ENCODE peak calls at places on chromosomes 4 and X, in nine cellular contexts. One of them, this sample, is unnamed.

GRCh38 chr4:151681085-151681484 is 79.7 kb downstream of the GATB start:
- DNase-seq in psoas muscle: no peak
- DNase-seq in GM12865: no peak
- DNase-seq in NCI-H524 treated with DMSO at 0.1 percent for 48 hours: no peak
- DNase-seq in ELR: no peak
- DNase-seq in H9: no peak
- DNase-seq in endothelial cell: no peak
- DNase-seq in SK-N-SH: no peak
- DNase-seq in immature natural killer cell: no peak
- DNase-seq in this sample: no peak

GRCh38 chr4:94889523-94889922 is 131.8 kb downstream of the BMPR1B start:
- DNase-seq in ELR: no peak
- DNase-seq in immature natural killer cell: no peak
- DNase-seq in psoas muscle: no peak
- DNase-seq in GM12865: no peak
- DNase-seq in NCI-H524 treated with DMSO at 0.1 percent for 48 hours: no peak
- DNase-seq in endothelial cell: no peak
- DNase-seq in H9: no peak
- DNase-seq in SK-N-SH: no peak
- DNase-seq in this sample: no peak

GRCh38 chrX:71224969-71225368 is 1.9 kb downstream of the GJB1 start:
- DNase-seq in GM12865: no peak
- DNase-seq in immature natural killer cell: no peak
- DNase-seq in psoas muscle: no peak
- DNase-seq in SK-N-SH: no peak
- DNase-seq in NCI-H524 treated with DMSO at 0.1 percent for 48 hours: no peak
- DNase-seq in endothelial cell: no peak
- DNase-seq in ELR: no peak
- DNase-seq in H9: no peak
- DNase-seq in this sample: no peak

GRCh38 chr4:5953003-5953951 is 60.4 kb upstream of the CRMP1 start:
- DNase-seq in NCI-H524 treated with DMSO at 0.1 percent for 48 hours: no peak
- DNase-seq in endothelial cell: no peak
- DNase-seq in GM12865: no peak
- DNase-seq in ELR: no peak
- DNase-seq in immature natural killer cell: no peak
- DNase-seq in H9: peak; percentile 23
- DNase-seq in psoas muscle: no peak
- DNase-seq in SK-N-SH: no peak
- DNase-seq in this sample: no peak

GRCh38 chrX:18898091-18898490 is 85.8 kb downstream of the PHKA2 start:
- DNase-seq in immature natural killer cell: no peak
- DNase-seq in NCI-H524 treated with DMSO at 0.1 percent for 48 hours: no peak
- DNase-seq in ELR: no peak
- DNase-seq in GM12865: no peak
- DNase-seq in psoas muscle: no peak
- DNase-seq in H9: no peak
- DNase-seq in SK-N-SH: no peak
- DNase-seq in endothelial cell: no peak
- DNase-seq in this sample: no peak

GRCh38 chr4:105808459-105809041 is 86.7 kb upstream of the NPNT start:
- DNase-seq in psoas muscle: no peak
- DNase-seq in GM12865: no peak
- DNase-seq in NCI-H524 treated with DMSO at 0.1 percent for 48 hours: no peak
- DNase-seq in endothelial cell: no peak
- DNase-seq in ELR: peak; percentile 56
- DNase-seq in immature natural killer cell: no peak
- DNase-seq in H9: no peak
- DNase-seq in SK-N-SH: peak; percentile 13
- DNase-seq in this sample: no peak

GRCh38 chr4:151692821-151693504 is 67.8 kb downstream of the GATB start:
- DNase-seq in endothelial cell: no peak
- DNase-seq in NCI-H524 treated with DMSO at 0.1 percent for 48 hours: no peak
- DNase-seq in ELR: no peak
- DNase-seq in H9: no peak
- DNase-seq in immature natural killer cell: no peak
- DNase-seq in SK-N-SH: no peak
- DNase-seq in GM12865: no peak
- DNase-seq in psoas muscle: no peak
- DNase-seq in this sample: no peak

GRCh38 chr4:6655924-6656323 is 15.4 kb downstream of the MRFAP1 start:
- DNase-seq in GM12865: no peak
- DNase-seq in immature natural killer cell: no peak
- DNase-seq in endothelial cell: no peak
- DNase-seq in SK-N-SH: no peak
- DNase-seq in NCI-H524 treated with DMSO at 0.1 percent for 48 hours: no peak
- DNase-seq in H9: no peak
- DNase-seq in psoas muscle: no peak
- DNase-seq in ELR: no peak
- DNase-seq in this sample: no peak

GRCh38 chr4:146932111-146932510 is 13.6 kb downstream of the TTC29 start:
- DNase-seq in SK-N-SH: no peak
- DNase-seq in GM12865: no peak
- DNase-seq in NCI-H524 treated with DMSO at 0.1 percent for 48 hours: no peak
- DNase-seq in H9: no peak
- DNase-seq in psoas muscle: no peak
- DNase-seq in endothelial cell: no peak
- DNase-seq in immature natural killer cell: no peak
- DNase-seq in ELR: peak; percentile 69
- DNase-seq in this sample: no peak

GRCh38 chrX:47143894-47144625 is 442 bp downstream of the NDUFB11 start:
- DNase-seq in H9: no peak
- DNase-seq in NCI-H524 treated with DMSO at 0.1 percent for 48 hours: no peak
- DNase-seq in psoas muscle: peak; percentile 42
- DNase-seq in immature natural killer cell: no peak
- DNase-seq in SK-N-SH: peak; percentile 72
- DNase-seq in GM12865: peak; percentile 61
- DNase-seq in endothelial cell: peak; percentile 8
- DNase-seq in ELR: peak; percentile 58
- DNase-seq in this sample: peak; percentile 65

GRCh38 chrX:102651968-102652744 is 873 bp downstream of the GPRASP1 start:
- DNase-seq in immature natural killer cell: peak; percentile 22
- DNase-seq in H9: no peak
- DNase-seq in NCI-H524 treated with DMSO at 0.1 percent for 48 hours: no peak
- DNase-seq in psoas muscle: no peak
- DNase-seq in SK-N-SH: peak; percentile 52
- DNase-seq in GM12865: no peak
- DNase-seq in endothelial cell: peak; percentile 20
- DNase-seq in ELR: peak; percentile 62
- DNase-seq in this sample: no peak

GRCh38 chr4:151455212-151455611 is 46.2 kb downstream of the FHIP1A start:
- DNase-seq in endothelial cell: no peak
- DNase-seq in GM12865: no peak
- DNase-seq in NCI-H524 treated with DMSO at 0.1 percent for 48 hours: no peak
- DNase-seq in H9: no peak
- DNase-seq in SK-N-SH: no peak
- DNase-seq in ELR: no peak
- DNase-seq in immature natural killer cell: no peak
- DNase-seq in psoas muscle: no peak
- DNase-seq in this sample: no peak

GRCh38 chr4:175386776-175387507 is 425.1 kb downstream of the GPM6A start:
- DNase-seq in immature natural killer cell: no peak
- DNase-seq in H9: peak; percentile 56
- DNase-seq in SK-N-SH: no peak
- DNase-seq in GM12865: peak; percentile 13
- DNase-seq in endothelial cell: no peak
- DNase-seq in NCI-H524 treated with DMSO at 0.1 percent for 48 hours: peak; percentile 53
- DNase-seq in ELR: no peak
- DNase-seq in psoas muscle: no peak
- DNase-seq in this sample: no peak

GRCh38 chrX:111168314-111168713 is 72.3 kb downstream of the PAK3 start:
- DNase-seq in H9: peak; percentile 29
- DNase-seq in GM12865: peak; percentile 31
- DNase-seq in endothelial cell: peak; percentile 7
- DNase-seq in SK-N-SH: peak; percentile 3
- DNase-seq in psoas muscle: no peak
- DNase-seq in NCI-H524 treated with DMSO at 0.1 percent for 48 hours: peak; percentile 25
- DNase-seq in immature natural killer cell: no peak
- DNase-seq in ELR: peak; percentile 26
- DNase-seq in this sample: no peak

GRCh38 chr4:112519689-112520597 is 4.0 kb upstream of the NEUROG2 start:
- DNase-seq in GM12865: peak; percentile 48
- DNase-seq in immature natural killer cell: no peak
- DNase-seq in NCI-H524 treated with DMSO at 0.1 percent for 48 hours: no peak
- DNase-seq in endothelial cell: no peak
- DNase-seq in H9: peak; percentile 75
- DNase-seq in SK-N-SH: peak; percentile 35
- DNase-seq in ELR: no peak
- DNase-seq in psoas muscle: no peak
- DNase-seq in this sample: no peak

GRCh38 chr4:2357821-2358745 is 60.4 kb downstream of the ZFYVE28 start:
- DNase-seq in H9: no peak
- DNase-seq in GM12865: no peak
- DNase-seq in endothelial cell: no peak
- DNase-seq in ELR: no peak
- DNase-seq in immature natural killer cell: no peak
- DNase-seq in psoas muscle: no peak
- DNase-seq in NCI-H524 treated with DMSO at 0.1 percent for 48 hours: no peak
- DNase-seq in SK-N-SH: peak; percentile 12
- DNase-seq in this sample: peak; percentile 30

GRCh38 chrX:153343674-153344073 is 9.7 kb downstream of the ZNF275 start:
- DNase-seq in ELR: no peak
- DNase-seq in immature natural killer cell: no peak
- DNase-seq in psoas muscle: no peak
- DNase-seq in GM12865: no peak
- DNase-seq in SK-N-SH: no peak
- DNase-seq in endothelial cell: no peak
- DNase-seq in NCI-H524 treated with DMSO at 0.1 percent for 48 hours: no peak
- DNase-seq in H9: no peak
- DNase-seq in this sample: no peak

GRCh38 chr4:76569695-76570094 is 134.7 kb downstream of the SHROOM3 start:
- DNase-seq in SK-N-SH: no peak
- DNase-seq in immature natural killer cell: no peak
- DNase-seq in psoas muscle: no peak
- DNase-seq in ELR: no peak
- DNase-seq in H9: no peak
- DNase-seq in NCI-H524 treated with DMSO at 0.1 percent for 48 hours: no peak
- DNase-seq in GM12865: no peak
- DNase-seq in endothelial cell: no peak
- DNase-seq in this sample: no peak

GRCh38 chr4:87745058-87745842 is 54.1 kb upstream of the IBSP start:
- DNase-seq in SK-N-SH: no peak
- DNase-seq in ELR: no peak
- DNase-seq in psoas muscle: no peak
- DNase-seq in endothelial cell: no peak
- DNase-seq in H9: peak; percentile 31
- DNase-seq in GM12865: no peak
- DNase-seq in NCI-H524 treated with DMSO at 0.1 percent for 48 hours: no peak
- DNase-seq in immature natural killer cell: no peak
- DNase-seq in this sample: no peak

GRCh38 chrX:106415276-106415895 is 196.4 kb upstream of the RADX start:
- DNase-seq in GM12865: peak; percentile 27
- DNase-seq in ELR: peak; percentile 22
- DNase-seq in endothelial cell: peak; percentile 3
- DNase-seq in psoas muscle: no peak
- DNase-seq in immature natural killer cell: peak; percentile 4
- DNase-seq in NCI-H524 treated with DMSO at 0.1 percent for 48 hours: peak; percentile 2
- DNase-seq in SK-N-SH: peak; percentile 26
- DNase-seq in H9: no peak
- DNase-seq in this sample: peak; percentile 12

GRCh38 chr4:26069218-26069617 is 155.2 kb downstream of the SMIM20 start:
- DNase-seq in GM12865: peak; percentile 48
- DNase-seq in immature natural killer cell: no peak
- DNase-seq in endothelial cell: peak; percentile 16
- DNase-seq in NCI-H524 treated with DMSO at 0.1 percent for 48 hours: peak; percentile 4
- DNase-seq in SK-N-SH: peak; percentile 62
- DNase-seq in ELR: peak; percentile 62
- DNase-seq in psoas muscle: no peak
- DNase-seq in H9: peak; percentile 57
- DNase-seq in this sample: peak; percentile 50

GRCh38 chrX:72141372-72142004 is 9.8 kb upstream of the RTL5 start:
- DNase-seq in SK-N-SH: no peak
- DNase-seq in NCI-H524 treated with DMSO at 0.1 percent for 48 hours: no peak
- DNase-seq in ELR: peak; percentile 4
- DNase-seq in endothelial cell: no peak
- DNase-seq in H9: no peak
- DNase-seq in GM12865: peak; percentile 45
- DNase-seq in psoas muscle: no peak
- DNase-seq in immature natural killer cell: no peak
- DNase-seq in this sample: no peak

GRCh38 chr4:181541396-181541795 is 701.8 kb upstream of the TENM3 start:
- DNase-seq in H9: no peak
- DNase-seq in endothelial cell: no peak
- DNase-seq in GM12865: no peak
- DNase-seq in psoas muscle: no peak
- DNase-seq in NCI-H524 treated with DMSO at 0.1 percent for 48 hours: no peak
- DNase-seq in SK-N-SH: no peak
- DNase-seq in ELR: peak; percentile 2
- DNase-seq in immature natural killer cell: no peak
- DNase-seq in this sample: no peak

GRCh38 chr4:75254745-75255144 is 259.5 kb downstream of the RCHY1 start:
- DNase-seq in psoas muscle: no peak
- DNase-seq in endothelial cell: no peak
- DNase-seq in immature natural killer cell: no peak
- DNase-seq in GM12865: no peak
- DNase-seq in ELR: peak; percentile 6
- DNase-seq in NCI-H524 treated with DMSO at 0.1 percent for 48 hours: no peak
- DNase-seq in SK-N-SH: no peak
- DNase-seq in H9: no peak
- DNase-seq in this sample: no peak

GRCh38 chr4:41360911-41361830 is 104.4 kb downstream of the UCHL1 start:
- DNase-seq in NCI-H524 treated with DMSO at 0.1 percent for 48 hours: peak; percentile 17
- DNase-seq in H9: peak; percentile 55
- DNase-seq in immature natural killer cell: no peak
- DNase-seq in psoas muscle: peak; percentile 63
- DNase-seq in GM12865: no peak
- DNase-seq in SK-N-SH: peak; percentile 46
- DNase-seq in endothelial cell: peak; percentile 51
- DNase-seq in ELR: peak; percentile 56
- DNase-seq in this sample: peak; percentile 70

GRCh38 chr4:47827339-47828047 is 10.4 kb downstream of the CORIN start:
- DNase-seq in endothelial cell: no peak
- DNase-seq in SK-N-SH: no peak
- DNase-seq in NCI-H524 treated with DMSO at 0.1 percent for 48 hours: no peak
- DNase-seq in GM12865: no peak
- DNase-seq in H9: no peak
- DNase-seq in psoas muscle: no peak
- DNase-seq in ELR: no peak
- DNase-seq in immature natural killer cell: no peak
- DNase-seq in this sample: peak; percentile 33

GRCh38 chr4:67861513-67861912 is 22.3 kb downstream of the TMPRSS11D start:
- DNase-seq in SK-N-SH: no peak
- DNase-seq in ELR: no peak
- DNase-seq in psoas muscle: no peak
- DNase-seq in immature natural killer cell: no peak
- DNase-seq in NCI-H524 treated with DMSO at 0.1 percent for 48 hours: no peak
- DNase-seq in GM12865: peak; percentile 5
- DNase-seq in H9: no peak
- DNase-seq in endothelial cell: no peak
- DNase-seq in this sample: no peak

GRCh38 chr4:95050980-95051688 is 293.4 kb downstream of the BMPR1B start:
- DNase-seq in SK-N-SH: no peak
- DNase-seq in psoas muscle: peak; percentile 17
- DNase-seq in endothelial cell: no peak
- DNase-seq in GM12865: no peak
- DNase-seq in H9: peak; percentile 39
- DNase-seq in immature natural killer cell: no peak
- DNase-seq in NCI-H524 treated with DMSO at 0.1 percent for 48 hours: no peak
- DNase-seq in ELR: no peak
- DNase-seq in this sample: no peak

GRCh38 chrX:9466115-9466495 is 1.2 kb downstream of the TBL1X start:
- DNase-seq in endothelial cell: peak; percentile 15
- DNase-seq in psoas muscle: peak; percentile 60
- DNase-seq in H9: peak; percentile 41
- DNase-seq in GM12865: peak; percentile 44
- DNase-seq in NCI-H524 treated with DMSO at 0.1 percent for 48 hours: no peak
- DNase-seq in ELR: peak; percentile 51
- DNase-seq in SK-N-SH: peak; percentile 65
- DNase-seq in immature natural killer cell: peak; percentile 28
- DNase-seq in this sample: peak; percentile 41

GRCh38 chr4:98627883-98628282 is 30.5 kb downstream of the TSPAN5 start:
- DNase-seq in ELR: peak; percentile 71
- DNase-seq in SK-N-SH: no peak
- DNase-seq in immature natural killer cell: no peak
- DNase-seq in NCI-H524 treated with DMSO at 0.1 percent for 48 hours: no peak
- DNase-seq in psoas muscle: no peak
- DNase-seq in GM12865: no peak
- DNase-seq in H9: no peak
- DNase-seq in endothelial cell: no peak
- DNase-seq in this sample: no peak

GRCh38 chr4:3253808-3254207 is 4.8 kb downstream of the MSANTD1 start:
- DNase-seq in psoas muscle: peak; percentile 6
- DNase-seq in ELR: no peak
- DNase-seq in SK-N-SH: no peak
- DNase-seq in immature natural killer cell: no peak
- DNase-seq in NCI-H524 treated with DMSO at 0.1 percent for 48 hours: no peak
- DNase-seq in endothelial cell: no peak
- DNase-seq in GM12865: no peak
- DNase-seq in H9: peak; percentile 21
- DNase-seq in this sample: no peak

This sample was measured in D341Med.